ENCODE peak calls at places on chromosomes 16 and 17, in six cellular contexts. One of them, this sample, is unnamed.

GRCh38 chr16:49497466-49497865 is 123.9 kb downstream of the C16orf78 start:
- DNase-seq in fibroblast of pulmonary artery: no peak
- DNase-seq in substantia nigra: no peak
- DNase-seq in activated effector memory CD4-positive, alpha-beta T cell treated with Interleukin-2 at 50 U/mL for 16 hours: no peak
- DNase-seq in foreskin keratinocyte: no peak
- DNase-seq in NCI-H345: no peak
- DNase-seq in this sample: no peak

GRCh38 chr16:87828071-87828971 is 41.0 kb downstream of the SLC7A5 start:
- DNase-seq in fibroblast of pulmonary artery: no peak
- DNase-seq in substantia nigra: no peak
- DNase-seq in activated effector memory CD4-positive, alpha-beta T cell treated with Interleukin-2 at 50 U/mL for 16 hours: no peak
- DNase-seq in foreskin keratinocyte: peak
- DNase-seq in NCI-H345: peak
- DNase-seq in this sample: no peak

GRCh38 chr17:41498276-41498675 is 7.1 kb downstream of the KRT13 start:
- DNase-seq in fibroblast of pulmonary artery: no peak
- DNase-seq in substantia nigra: no peak
- DNase-seq in activated effector memory CD4-positive, alpha-beta T cell treated with Interleukin-2 at 50 U/mL for 16 hours: no peak
- DNase-seq in foreskin keratinocyte: no peak
- DNase-seq in NCI-H345: no peak
- DNase-seq in this sample: no peak

GRCh38 chr17:6556121-6557039 is at the start of gene PITPNM3:
- DNase-seq in fibroblast of pulmonary artery: no peak
- DNase-seq in substantia nigra: no peak
- DNase-seq in activated effector memory CD4-positive, alpha-beta T cell treated with Interleukin-2 at 50 U/mL for 16 hours: no peak
- DNase-seq in foreskin keratinocyte: no peak
- DNase-seq in NCI-H345: peak
- DNase-seq in this sample: no peak

GRCh38 chr16:59591480-59591879 is 857.4 kb upstream of the GOT2 start:
- DNase-seq in fibroblast of pulmonary artery: peak
- DNase-seq in substantia nigra: no peak
- DNase-seq in activated effector memory CD4-positive, alpha-beta T cell treated with Interleukin-2 at 50 U/mL for 16 hours: no peak
- DNase-seq in foreskin keratinocyte: no peak
- DNase-seq in NCI-H345: no peak
- DNase-seq in this sample: peak

GRCh38 chr16:88524274-88524972 is 45.8 kb upstream of the ZC3H18 start:
- DNase-seq in fibroblast of pulmonary artery: no peak
- DNase-seq in substantia nigra: no peak
- DNase-seq in activated effector memory CD4-positive, alpha-beta T cell treated with Interleukin-2 at 50 U/mL for 16 hours: no peak
- DNase-seq in foreskin keratinocyte: no peak
- DNase-seq in NCI-H345: no peak
- DNase-seq in this sample: no peak

GRCh38 chr17:73232587-73233373 is 28.9 kb downstream of the CPSF4L start:
- DNase-seq in fibroblast of pulmonary artery: peak
- DNase-seq in substantia nigra: no peak
- DNase-seq in activated effector memory CD4-positive, alpha-beta T cell treated with Interleukin-2 at 50 U/mL for 16 hours: no peak
- DNase-seq in foreskin keratinocyte: no peak
- DNase-seq in NCI-H345: peak
- DNase-seq in this sample: peak

GRCh38 chr17:49117581-49118230 is 14.9 kb upstream of the B4GALNT2 start:
- DNase-seq in fibroblast of pulmonary artery: no peak
- DNase-seq in substantia nigra: no peak
- DNase-seq in activated effector memory CD4-positive, alpha-beta T cell treated with Interleukin-2 at 50 U/mL for 16 hours: no peak
- DNase-seq in foreskin keratinocyte: peak
- DNase-seq in NCI-H345: no peak
- DNase-seq in this sample: no peak

GRCh38 chr16:1712791-1713261 is 6.8 kb downstream of the MAPK8IP3 start:
- DNase-seq in fibroblast of pulmonary artery: no peak
- DNase-seq in substantia nigra: no peak
- DNase-seq in activated effector memory CD4-positive, alpha-beta T cell treated with Interleukin-2 at 50 U/mL for 16 hours: no peak
- DNase-seq in foreskin keratinocyte: no peak
- DNase-seq in NCI-H345: no peak
- DNase-seq in this sample: no peak

GRCh38 chr17:37673386-37673785 is 30.1 kb upstream of the DDX52 start:
- DNase-seq in fibroblast of pulmonary artery: no peak
- DNase-seq in substantia nigra: no peak
- DNase-seq in activated effector memory CD4-positive, alpha-beta T cell treated with Interleukin-2 at 50 U/mL for 16 hours: no peak
- DNase-seq in foreskin keratinocyte: no peak
- DNase-seq in NCI-H345: no peak
- DNase-seq in this sample: no peak

GRCh38 chr17:48299760-48300159 is 130.3 kb downstream of the SKAP1 start:
- DNase-seq in fibroblast of pulmonary artery: no peak
- DNase-seq in substantia nigra: no peak
- DNase-seq in activated effector memory CD4-positive, alpha-beta T cell treated with Interleukin-2 at 50 U/mL for 16 hours: no peak
- DNase-seq in foreskin keratinocyte: no peak
- DNase-seq in NCI-H345: no peak
- DNase-seq in this sample: no peak

GRCh38 chr17:14310584-14310983 is 9.7 kb downstream of the HS3ST3B1 start:
- DNase-seq in fibroblast of pulmonary artery: no peak
- DNase-seq in substantia nigra: no peak
- DNase-seq in activated effector memory CD4-positive, alpha-beta T cell treated with Interleukin-2 at 50 U/mL for 16 hours: no peak
- DNase-seq in foreskin keratinocyte: no peak
- DNase-seq in NCI-H345: no peak
- DNase-seq in this sample: no peak

GRCh38 chr16:85424260-85425060 is 188.7 kb upstream of the GSE1 start:
- DNase-seq in fibroblast of pulmonary artery: no peak
- DNase-seq in substantia nigra: peak
- DNase-seq in activated effector memory CD4-positive, alpha-beta T cell treated with Interleukin-2 at 50 U/mL for 16 hours: no peak
- DNase-seq in foreskin keratinocyte: no peak
- DNase-seq in NCI-H345: peak
- DNase-seq in this sample: no peak

GRCh38 chr16:50695017-50696000 is 1.9 kb downstream of the NOD2 start:
- DNase-seq in fibroblast of pulmonary artery: no peak
- DNase-seq in substantia nigra: peak
- DNase-seq in activated effector memory CD4-positive, alpha-beta T cell treated with Interleukin-2 at 50 U/mL for 16 hours: no peak
- DNase-seq in foreskin keratinocyte: no peak
- DNase-seq in NCI-H345: no peak
- DNase-seq in this sample: no peak

GRCh38 chr16:70657956-70658355 is 11.6 kb downstream of the IL34 start:
- DNase-seq in fibroblast of pulmonary artery: no peak
- DNase-seq in substantia nigra: no peak
- DNase-seq in activated effector memory CD4-positive, alpha-beta T cell treated with Interleukin-2 at 50 U/mL for 16 hours: no peak
- DNase-seq in foreskin keratinocyte: no peak
- DNase-seq in NCI-H345: no peak
- DNase-seq in this sample: no peak

GRCh38 chr16:84528317-84528716 is 23.9 kb upstream of the MEAK7 start:
- DNase-seq in fibroblast of pulmonary artery: no peak
- DNase-seq in substantia nigra: no peak
- DNase-seq in activated effector memory CD4-positive, alpha-beta T cell treated with Interleukin-2 at 50 U/mL for 16 hours: no peak
- DNase-seq in foreskin keratinocyte: no peak
- DNase-seq in NCI-H345: no peak
- DNase-seq in this sample: no peak

GRCh38 chr17:17575360-17576251 is 15.9 kb downstream of the PEMT start:
- DNase-seq in fibroblast of pulmonary artery: no peak
- DNase-seq in substantia nigra: no peak
- DNase-seq in activated effector memory CD4-positive, alpha-beta T cell treated with Interleukin-2 at 50 U/mL for 16 hours: no peak
- DNase-seq in foreskin keratinocyte: peak
- DNase-seq in NCI-H345: no peak
- DNase-seq in this sample: no peak

GRCh38 chr16:53457670-53458069 is 23.4 kb downstream of the RBL2 start:
- DNase-seq in fibroblast of pulmonary artery: no peak
- DNase-seq in substantia nigra: no peak
- DNase-seq in activated effector memory CD4-positive, alpha-beta T cell treated with Interleukin-2 at 50 U/mL for 16 hours: peak
- DNase-seq in foreskin keratinocyte: no peak
- DNase-seq in NCI-H345: no peak
- DNase-seq in this sample: no peak

GRCh38 chr16:4339909-4340308 is 11.2 kb downstream of the PAM16 start:
- DNase-seq in fibroblast of pulmonary artery: peak
- DNase-seq in substantia nigra: no peak
- DNase-seq in activated effector memory CD4-positive, alpha-beta T cell treated with Interleukin-2 at 50 U/mL for 16 hours: no peak
- DNase-seq in foreskin keratinocyte: no peak
- DNase-seq in NCI-H345: peak
- DNase-seq in this sample: no peak

GRCh38 chr17:6352016-6352415 is 82.9 kb downstream of the AIPL1 start:
- DNase-seq in fibroblast of pulmonary artery: no peak
- DNase-seq in substantia nigra: no peak
- DNase-seq in activated effector memory CD4-positive, alpha-beta T cell treated with Interleukin-2 at 50 U/mL for 16 hours: no peak
- DNase-seq in foreskin keratinocyte: no peak
- DNase-seq in NCI-H345: no peak
- DNase-seq in this sample: no peak

GRCh38 chr16:4309102-4309832 is 6.6 kb upstream of the GLIS2 start:
- DNase-seq in fibroblast of pulmonary artery: no peak
- DNase-seq in substantia nigra: no peak
- DNase-seq in activated effector memory CD4-positive, alpha-beta T cell treated with Interleukin-2 at 50 U/mL for 16 hours: no peak
- DNase-seq in foreskin keratinocyte: no peak
- DNase-seq in NCI-H345: no peak
- DNase-seq in this sample: no peak